ENCODE peak calls at places on chromosome X, in four cellular contexts. E is HCT116, S is HepG2, A is K562. B is an unnamed sample.

GRCh38 chrX:150007356-150007755 is 69.1 kb upstream of the EOLA2 start:
- DNase-seq in E (no peak), A (no peak), S (no peak), B (no peak)

GRCh38 chrX:132216283-132216682 is 3.0 kb downstream of the RAP2C start:
- DNase-seq in S (no peak), A (peak), E (no peak), B (no peak)

GRCh38 chrX:25925956-25926355 is 212.2 kb upstream of the MAGEB18 start:
- DNase-seq in E (no peak), S (no peak), A (no peak), B (no peak)

GRCh38 chrX:132004728-132005127 is 18.4 kb upstream of the STK26 start:
- DNase-seq in S (no peak), A (peak), E (no peak), B (no peak)

GRCh38 chrX:67545772-67546495 is 2.1 kb downstream of the AR start:
- DNase-seq in S (no peak), E (no peak), A (no peak), B (peak)

GRCh38 chrX:108165349-108166111 is 74.0 kb downstream of the ATG4A start:
- DNase-seq in E (peak), S (peak), A (peak), B (peak)

GRCh38 chrX:119067023-119067739 is 5.6 kb upstream of the CT47C1 start:
- DNase-seq in E (peak), S (peak), A (peak), B (peak)

GRCh38 chrX:112571388-112571787 is 108.3 kb downstream of the LHFPL1 start:
- DNase-seq in S (no peak), E (no peak), A (no peak), B (no peak)

GRCh38 chrX:153633607-153634180 is 13.3 kb upstream of the DUSP9 start:
- DNase-seq in E (no peak), A (no peak), S (no peak), B (no peak)

GRCh38 chrX:1264556-1264955 is 4.1 kb upstream of the CSF2RA start:
- DNase-seq in A (no peak), S (peak), E (no peak), B (no peak)

GRCh38 chrX:136423724-136424123 is 64.0 kb upstream of the BRS3 start:
- DNase-seq in S (no peak), A (no peak), E (no peak), B (no peak)

GRCh38 chrX:20211261-20211786 is 55.4 kb downstream of the RPS6KA3 start:
- DNase-seq in S (peak), A (no peak), E (no peak), B (no peak)

GRCh38 chrX:143661286-143661685 is 25.4 kb upstream of the SLITRK4 start:
- DNase-seq in S (no peak), A (no peak), E (no peak), B (no peak)

GRCh38 chrX:38970074-38970473 is 168.8 kb downstream of the MID1IP1 start:
- DNase-seq in S (no peak), E (no peak), A (no peak), B (no peak)

GRCh38 chrX:38968344-38968743 is 167.1 kb downstream of the MID1IP1 start:
- DNase-seq in S (no peak), E (no peak), A (no peak), B (no peak)

GRCh38 chrX:38968817-38969216 is 167.6 kb downstream of the MID1IP1 start:
- DNase-seq in S (no peak), E (no peak), A (no peak), B (no peak)

GRCh38 chrX:38961936-38962335 is 160.7 kb downstream of the MID1IP1 start:
- DNase-seq in E (no peak), S (no peak), A (no peak), B (no peak)

GRCh38 chrX:38965883-38966282 is 164.6 kb downstream of the MID1IP1 start:
- DNase-seq in A (no peak), E (no peak), S (no peak), B (no peak)
- TF ChIP-seq REST in A (no peak), E (no peak), S (no peak), B (no peak)

GRCh38 chrX:3440981-3441380 is 94.5 kb upstream of the MXRA5 start:
- DNase-seq in A (no peak), E (no peak), S (no peak), B (no peak)

GRCh38 chrX:3435057-3435456 is 88.6 kb upstream of the MXRA5 start:
- DNase-seq in E (no peak), S (no peak), A (no peak), B (no peak)
- TF ChIP-seq ELF1 in E (no peak), S (no peak), A (no peak), B (no peak)

DNA sequence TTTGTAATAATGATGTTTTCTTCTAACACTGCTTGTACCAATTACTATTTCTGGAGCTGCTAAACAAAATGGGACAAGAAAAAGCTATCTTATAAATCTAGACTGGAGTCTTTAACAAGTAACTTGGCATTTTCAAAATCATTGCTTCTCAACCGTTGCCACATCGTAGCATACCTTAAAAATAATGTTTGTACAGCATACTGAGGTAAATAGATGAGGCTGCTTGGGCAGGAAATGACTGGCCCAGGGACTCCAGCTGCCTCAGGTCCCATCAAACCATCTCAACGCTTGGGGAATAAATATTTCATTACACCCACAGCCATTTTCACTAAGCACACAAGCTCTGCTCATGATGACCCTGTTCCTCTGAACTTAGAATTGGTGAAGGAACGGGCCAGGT is 115.1 kb downstream of the SPANXA1 start:
- DNase-seq in A (no peak), E (no peak), S (no peak), B (no peak)
- TF ChIP-seq REST in A (no peak), E (no peak), S (no peak), B (no peak)

GRCh38 chrX:103373581-103373980 is 2.8 kb upstream of the BEX3 start:
- DNase-seq in E (no peak), S (no peak), A (no peak), B (no peak)

GRCh38 chrX:103372886-103373285 is 3.5 kb upstream of the BEX3 start:
- DNase-seq in E (no peak), A (no peak), S (no peak), B (no peak)

GRCh38 chrX:103378990-103379389 is 2.7 kb downstream of the BEX3 start:
- DNase-seq in E (no peak), A (no peak), S (no peak), B (no peak)

GRCh38 chrX:103376118-103376978 is at the start of gene BEX3:
- DNase-seq in A (no peak), S (peak), E (no peak), B (peak)

DNA sequence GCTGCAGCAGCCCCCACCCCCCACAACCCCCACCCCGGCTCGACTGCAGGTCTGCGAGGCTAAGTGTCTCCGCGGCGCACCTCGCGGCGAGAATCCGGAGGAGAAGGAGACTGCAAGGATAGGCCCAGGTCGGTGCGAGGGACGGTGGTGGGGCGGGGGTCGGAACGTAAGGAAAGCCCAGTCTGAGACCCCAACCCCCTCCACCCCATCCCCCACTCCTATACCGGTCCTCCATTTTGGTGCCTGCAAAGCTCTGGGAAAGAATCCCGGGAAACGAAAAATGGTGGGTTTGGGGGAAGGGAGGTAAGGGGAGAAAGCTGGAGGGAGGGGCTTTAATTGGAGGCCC is 614 bp downstream of the BEX3 start:
- DNase-seq in A (no peak), E (no peak), S (no peak), B (peak)
- TF ChIP-seq ELF1 in A (no peak), E (no peak), S (no peak), B (no peak)

GRCh38 chrX:38563006-38563405 is 1.7 kb downstream of the TSPAN7 start:
- DNase-seq in E (no peak), S (peak), A (no peak), B (peak)
- TF ChIP-seq REST in E (no peak), S (no peak), A (no peak), B (no peak)

DNA sequence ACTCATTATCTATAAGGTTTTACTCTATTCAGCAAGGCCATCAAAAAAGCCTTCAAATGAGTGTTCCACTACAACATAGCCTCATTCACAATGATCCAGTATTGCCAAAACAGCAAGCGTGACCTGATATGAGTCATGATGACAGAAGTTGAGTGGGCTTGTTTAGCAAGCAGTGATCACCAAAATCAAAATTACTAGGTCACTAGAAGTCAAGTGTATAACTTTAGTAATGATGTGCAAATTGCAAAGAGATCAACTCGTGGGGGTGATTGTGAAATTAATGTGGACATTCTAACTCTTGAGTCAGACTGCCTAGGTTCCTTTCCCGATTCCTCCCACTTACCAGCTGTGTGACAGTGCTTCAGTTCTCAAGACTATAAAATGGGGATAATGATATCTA is 124.5 kb downstream of the CHM start:
- DNase-seq in A (no peak), E (no peak), S (no peak), B (no peak)
- TF ChIP-seq ELF1 in A (no peak), E (no peak), S (no peak), B (no peak)

GRCh38 chrX:125436855-125437254 is 117.2 kb downstream of the TEX13C start:
- DNase-seq in E (no peak), A (peak), S (no peak), B (no peak)
- TF ChIP-seq REST in E (no peak), A (no peak), S (no peak), B (no peak)